ENCODE peak calls at places on chromosomes 2 and 18, in seven cellular contexts. I is mammary epithelial cell; X is thyroid gland; Q is CD8-positive, alpha-beta T cell; O is brain microvascular endothelial cell; J is aorta; K is upper lobe of right lung. S is an unnamed sample.

GRCh38 chr2:205524656-205525055 is 157.6 kb upstream of the NRP2 start:
- DNase-seq in Q (no peak), J (no peak), X (no peak), K (no peak), O (no peak), I (peak), S (no peak)

GRCh38 chr2:28621172-28622100 is 125.6 kb downstream of the PLB1 start:
- DNase-seq in I (peak), K (peak), O (peak), X (peak), J (peak), Q (peak), S (no peak)

GRCh38 chr2:70726947-70727725 is 40.9 kb downstream of the ADD2 start:
- DNase-seq in J (no peak), Q (no peak), O (no peak), I (peak), K (no peak), X (no peak), S (no peak)

GRCh38 chr2:23430263-23430662 is 45.3 kb downstream of the KLHL29 start:
- DNase-seq in J (no peak), Q (no peak), I (no peak), X (no peak), K (no peak), O (peak), S (no peak)

GRCh38 chr2:43041167-43041566 is 185.2 kb downstream of the ZFP36L2 start:
- DNase-seq in K (peak), O (no peak), J (peak), Q (no peak), I (no peak), X (no peak), S (no peak)

GRCh38 chr2:43040084-43040854 is 186.1 kb downstream of the ZFP36L2 start:
- DNase-seq in I (peak), Q (no peak), J (peak), O (no peak), X (no peak), K (peak), S (no peak)

GRCh38 chr2:74420006-74420405 is 1.4 kb downstream of the C2orf81 start:
- DNase-seq in O (no peak), I (no peak), J (no peak), Q (no peak), X (no peak), K (no peak), S (no peak)

GRCh38 chr18:67310826-67311225 is 205.7 kb downstream of the DSEL start:
- DNase-seq in X (no peak), J (no peak), Q (no peak), O (peak), I (peak), K (no peak), S (no peak)

GRCh38 chr2:72271766-72272615 is 124.3 kb upstream of the CYP26B1 start:
- DNase-seq in K (no peak), Q (no peak), J (no peak), O (no peak), I (peak), X (no peak), S (no peak)

GRCh38 chr2:239751719-239752355 is 273.3 kb downstream of the NDUFA10 start:
- DNase-seq in O (no peak), I (no peak), K (no peak), Q (peak), X (no peak), J (peak), S (no peak)

GRCh38 chr2:67256892-67257291 is 140.2 kb upstream of the ETAA1 start:
- DNase-seq in K (no peak), J (no peak), X (no peak), O (peak), I (peak), Q (no peak), S (no peak)

GRCh38 chr2:67259581-67260347 is 137.4 kb upstream of the ETAA1 start:
- DNase-seq in J (peak), I (peak), O (peak), K (no peak), Q (no peak), X (no peak), S (no peak)

GRCh38 chr2:67255933-67256615 is 141.1 kb upstream of the ETAA1 start:
- DNase-seq in K (no peak), Q (no peak), J (no peak), I (peak), O (peak), X (no peak), S (no peak)

GRCh38 chr2:67260348-67261277 is 136.5 kb upstream of the ETAA1 start:
- DNase-seq in Q (no peak), K (no peak), J (peak), I (peak), O (peak), X (peak), S (no peak)
- H3K27ac ChIP-seq in Q (no peak), K (peak), J (peak), I (peak), O (peak), X (no peak), S (no peak)

GRCh38 chr2:65313954-65314256 is 86.3 kb downstream of the ACTR2 start:
- DNase-seq in Q (no peak), J (no peak), I (no peak), O (no peak), X (no peak), K (no peak), S (no peak)

GRCh38 chr2:65317841-65318240 is 90.2 kb downstream of the ACTR2 start:
- DNase-seq in X (no peak), K (no peak), Q (no peak), J (no peak), O (no peak), I (no peak), S (no peak)

GRCh38 chr2:65313126-65313953 is 85.7 kb downstream of the ACTR2 start:
- DNase-seq in X (no peak), J (no peak), K (no peak), I (no peak), O (no peak), Q (no peak), S (no peak)

GRCh38 chr2:65316072-65316471 is 88.4 kb downstream of the ACTR2 start:
- DNase-seq in I (peak), J (peak), Q (no peak), K (no peak), O (no peak), X (no peak), S (peak)

GRCh38 chr2:65315042-65315441 is 87.4 kb downstream of the ACTR2 start:
- DNase-seq in K (no peak), O (no peak), J (no peak), I (no peak), X (no peak), Q (no peak), S (no peak)
- H3K27ac ChIP-seq in K (no peak), O (no peak), J (peak), I (peak), X (no peak), Q (no peak), S (no peak)

GRCh38 chr2:4518596-4518995 is 815.2 kb downstream of the DCDC2C start:
- DNase-seq in X (no peak), I (no peak), Q (no peak), O (no peak), K (no peak), J (no peak), S (no peak)

GRCh38 chr2:4516362-4516761 is 813.0 kb downstream of the DCDC2C start:
- DNase-seq in I (no peak), Q (no peak), J (no peak), X (no peak), O (no peak), K (no peak), S (no peak)
- H3K27ac ChIP-seq in I (no peak), Q (no peak), J (no peak), X (no peak), O (no peak), K (no peak), S (no peak)

DNA sequence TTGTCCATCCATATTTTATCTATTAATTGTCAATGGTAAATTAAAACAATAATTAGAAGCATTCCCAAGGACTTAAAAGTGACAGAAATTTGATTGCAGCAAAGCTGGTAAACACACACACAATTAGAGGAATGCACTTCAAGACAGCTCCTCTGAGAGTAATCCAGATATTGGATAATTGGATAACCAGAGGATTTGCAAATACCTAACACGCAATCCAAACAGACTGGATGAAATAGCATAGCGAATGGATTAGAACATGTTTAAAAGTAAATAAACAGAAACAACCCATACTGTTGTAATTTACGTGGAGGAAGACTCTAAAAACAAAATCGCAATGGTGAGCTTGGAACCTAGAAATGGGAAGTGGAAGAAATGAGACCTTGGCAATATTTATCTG is 239.8 kb downstream of the METTL4 start:
- DNase-seq in Q (no peak), K (no peak), X (no peak), J (no peak), O (no peak), I (no peak), S (no peak)
- H3K27ac ChIP-seq in Q (no peak), K (no peak), X (no peak), J (no peak), O (no peak), I (no peak), S (no peak)

GRCh38 chr18:48940854-48941531 is 9.8 kb downstream of the SMAD7 start:
- DNase-seq in K (peak), O (no peak), Q (peak), J (no peak), X (no peak), I (no peak), S (no peak)

GRCh38 chr18:48941672-48942071 is 9.1 kb downstream of the SMAD7 start:
- DNase-seq in X (no peak), Q (no peak), J (no peak), O (no peak), K (peak), I (no peak), S (no peak)

GRCh38 chr18:48943333-48943732 is 7.4 kb downstream of the SMAD7 start:
- DNase-seq in K (peak), X (peak), Q (no peak), I (no peak), O (no peak), J (no peak), S (no peak)

GRCh38 chr18:48942554-48943261 is 8.1 kb downstream of the SMAD7 start:
- DNase-seq in X (no peak), J (no peak), Q (no peak), I (peak), K (peak), O (peak), S (no peak)

GRCh38 chr18:48942086-48942485 is 8.7 kb downstream of the SMAD7 start:
- DNase-seq in I (no peak), O (no peak), X (no peak), K (peak), J (no peak), Q (no peak), S (no peak)
- H3K27ac ChIP-seq in I (peak), O (peak), X (peak), K (peak), J (peak), Q (no peak), S (peak)

GRCh38 chr18:9418047-9418690 is 57.1 kb upstream of the RALBP1 start:
- DNase-seq in Q (no peak), K (no peak), O (no peak), J (no peak), I (no peak), X (peak), S (no peak)

GRCh38 chr18:9419956-9420631 is 55.2 kb upstream of the RALBP1 start:
- DNase-seq in O (peak), J (no peak), X (no peak), Q (no peak), K (no peak), I (peak), S (no peak)

GRCh38 chr18:9413586-9413985 is 61.7 kb upstream of the RALBP1 start:
- DNase-seq in J (no peak), O (peak), K (no peak), X (no peak), I (no peak), Q (no peak), S (no peak)

GRCh38 chr18:9421096-9421495 is 54.2 kb upstream of the RALBP1 start:
- DNase-seq in J (no peak), K (no peak), I (no peak), O (no peak), X (no peak), Q (no peak), S (no peak)

DNA sequence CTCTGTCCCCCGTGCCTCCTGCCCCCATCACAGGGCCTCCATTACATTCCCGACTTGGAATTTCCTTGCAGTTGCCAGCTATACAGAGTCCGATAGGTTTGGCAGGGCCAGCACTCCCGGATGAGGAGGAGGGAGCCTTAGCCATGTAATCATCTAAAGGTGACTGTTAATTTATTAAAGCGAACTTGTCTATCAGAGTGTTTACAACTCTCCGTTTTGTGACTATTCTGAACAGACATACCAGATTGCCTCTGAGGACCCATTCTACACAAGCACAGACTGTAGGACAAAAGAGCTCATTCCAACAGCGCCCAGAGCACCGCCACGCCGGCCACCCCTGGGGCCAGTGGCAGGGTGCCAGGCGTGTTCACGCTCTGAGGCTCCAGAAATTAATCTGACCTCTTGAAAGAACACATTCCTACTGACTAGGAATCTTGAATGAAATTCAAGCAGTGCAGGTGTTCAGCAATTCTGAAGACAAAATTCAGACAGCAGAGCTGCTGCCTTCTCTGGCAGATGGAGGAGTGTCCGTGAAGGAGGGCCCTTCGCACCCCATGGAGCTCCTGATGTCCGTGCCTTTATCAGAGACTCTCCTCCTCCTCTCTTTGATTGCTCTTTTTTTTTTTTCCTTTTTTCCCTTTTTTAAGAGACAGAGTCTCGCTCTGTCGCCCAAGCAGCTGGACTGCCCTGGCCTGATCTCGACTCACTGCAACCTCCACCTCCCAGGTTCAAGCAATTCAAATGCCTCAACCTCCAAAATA is 58.1 kb upstream of the RALBP1 start:
- DNase-seq in J (peak), K (no peak), O (peak), X (peak), Q (no peak), I (peak), S (no peak)
- H3K27ac ChIP-seq in J (no peak), K (no peak), O (peak), X (peak), Q (no peak), I (no peak), S (no peak)

S was measured in substantia nigra.